ENCODE peak calls at places on chromosomes 1 and 21, in eight cellular contexts. R is astrocyte, V is colonic mucosa, G is OCI-LY7, K is lower lobe of right lung, D is left ventricle myocardium inferior, E is trophoblast cell, J is pancreas. W is an unnamed sample.

GRCh38 chr1:84301759-84302380 is 362 bp downstream of the SAMD13 start:
- DNase-seq in R (no peak), V (no peak), G (peak; percentile 35), K (no peak), D (no peak), E (no peak), J (no peak), W (no peak)

GRCh38 chr1:158149577-158150269 is 31.0 kb upstream of the CD1D start:
- DNase-seq in R (peak; percentile 87), V (peak; percentile 91), G (peak; percentile 48), K (peak; percentile 92), D (peak; percentile 95), E (peak; percentile 88), J (peak; percentile 92), W (peak; percentile 76)

GRCh38 chr1:110462964-110463363 is 12.0 kb downstream of the PROK1 start:
- DNase-seq in R (no peak), V (no peak), G (no peak), K (no peak), D (no peak), E (no peak), J (no peak), W (no peak)

GRCh38 chr1:3062616-3063378 is 6.2 kb upstream of the PRDM16 start:
- DNase-seq in R (no peak), V (no peak), G (no peak), K (peak; percentile 39), D (no peak), E (no peak), J (no peak), W (no peak)

GRCh38 chr21:14862794-14863720 is 201.7 kb downstream of the NRIP1 start:
- DNase-seq in R (no peak), V (no peak), G (peak; percentile 18), K (no peak), D (no peak), E (peak; percentile 45), J (no peak), W (no peak)

GRCh38 chr21:42191978-42192595 is 26.9 kb upstream of the ABCG1 start:
- DNase-seq in R (no peak), V (peak; percentile 18), G (no peak), K (no peak), D (no peak), E (no peak), J (no peak), W (no peak)

GRCh38 chr1:214331827-214332423 is 51.0 kb downstream of the SMYD2 start:
- DNase-seq in R (no peak), V (peak; percentile 53), G (peak; percentile 53), K (no peak), D (no peak), E (peak; percentile 70), J (no peak), W (no peak)

GRCh38 chr21:38488640-38489282 is 9.5 kb downstream of the ERG start:
- DNase-seq in R (no peak), V (no peak), G (no peak), K (no peak), D (no peak), E (no peak), J (no peak), W (no peak)

GRCh38 chr1:11535761-11536572 is 57.0 kb downstream of the DISP3 start:
- DNase-seq in R (no peak), V (no peak), G (no peak), K (no peak), D (no peak), E (peak; percentile 17), J (no peak), W (no peak)

DNA sequence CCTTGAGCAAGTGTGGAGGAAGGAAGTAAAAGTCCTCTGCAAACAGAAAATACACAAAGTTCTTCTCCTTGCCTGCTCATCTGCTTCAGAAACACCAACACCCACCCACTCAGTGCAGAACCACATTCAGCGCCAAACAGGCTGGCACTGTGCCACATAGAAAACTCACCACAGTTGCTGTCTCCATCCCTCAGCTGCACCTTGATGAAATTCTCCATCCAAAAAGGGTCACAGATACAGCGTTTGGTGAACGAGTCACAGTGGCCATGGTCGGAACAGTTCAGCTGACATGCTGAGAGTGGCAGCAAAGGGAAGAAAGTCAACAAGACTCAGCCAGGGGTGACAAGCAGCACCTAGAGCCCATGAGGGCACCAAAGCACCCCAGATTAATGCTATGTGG is 114.5 kb downstream of the KIAA0319L start:
- DNase-seq in R (no peak), V (no peak), G (no peak), K (no peak), D (no peak), E (no peak), J (no peak), W (no peak)
- H3K27ac ChIP-seq in R (no peak overlapping the region), V (no peak overlapping the region), G (no peak overlapping the region), K (peak overlapping the region; percentile 15), D (no peak overlapping the region), E (no peak overlapping the region), J (no peak overlapping the region), W (no peak overlapping the region)

GRCh38 chr1:46613661-46614603 is 2.7 kb downstream of the MOB3C start:
- DNase-seq in R (peak; percentile 56), V (peak; percentile 75), G (peak; percentile 24), K (peak; percentile 93), D (peak; percentile 96), E (no peak), J (peak; percentile 86), W (peak; percentile 25)
- H3K27ac ChIP-seq in R (no peak overlapping the region), V (no peak overlapping the region), G (no peak overlapping the region), K (peak overlapping the region; percentile 58), D (peak overlapping the region; percentile 99), E (no peak overlapping the region), J (peak overlapping the region; percentile 57), W (no peak overlapping the region)

DNA sequence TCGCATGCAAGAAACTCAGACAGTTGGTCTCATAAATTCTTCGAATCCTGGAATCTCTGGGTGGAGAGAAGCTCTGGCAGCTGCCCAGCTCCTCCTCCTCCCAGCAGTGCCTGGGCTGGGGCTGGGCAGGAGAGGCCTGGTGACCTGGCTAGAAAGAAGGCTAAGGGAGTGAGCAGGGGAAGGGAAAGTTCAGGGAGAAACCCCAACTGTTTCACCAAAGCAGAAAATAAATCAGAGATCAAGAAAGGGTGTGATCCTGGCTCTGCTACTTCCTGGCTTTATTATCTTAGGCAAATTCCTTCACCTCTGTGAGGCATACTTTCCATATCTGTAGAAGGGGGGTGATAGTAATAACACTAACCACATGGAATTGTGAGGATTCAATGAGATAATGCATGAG is 8.8 kb upstream of the COL16A1 start:
- DNase-seq in R (peak; percentile 96), V (peak; percentile 73), G (no peak), K (no peak), D (peak; percentile 50), E (peak; percentile 65), J (no peak), W (no peak)
- H3K27ac ChIP-seq in R (peak overlapping the region; percentile 86), V (peak overlapping the region; percentile 10), G (no peak overlapping the region), K (peak overlapping the region; percentile 31), D (peak overlapping the region; percentile 99), E (peak overlapping the region; percentile 6), J (no peak overlapping the region), W (no peak overlapping the region)

DNA sequence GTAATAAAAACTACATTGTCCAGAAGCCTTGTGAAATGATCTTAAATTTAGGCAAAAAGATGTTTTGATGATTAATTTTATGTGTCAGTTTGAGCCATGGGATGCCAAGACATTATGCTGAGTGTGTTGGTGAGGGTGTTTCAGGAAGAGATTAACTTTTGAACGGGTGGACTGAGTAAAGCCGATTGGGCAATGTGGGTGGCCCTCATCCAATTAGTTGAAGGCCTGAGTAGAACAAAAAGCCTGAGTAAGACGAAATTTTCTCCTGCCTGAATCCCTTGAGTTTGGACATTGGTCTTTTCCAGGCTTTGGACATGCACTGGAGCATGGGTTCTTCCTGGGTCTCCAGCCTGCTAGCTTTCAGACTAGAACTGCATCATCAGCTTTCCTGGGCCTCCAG is 63.7 kb downstream of the NIBAN1 start:
- DNase-seq in R (no peak), V (peak; percentile 43), G (no peak), K (no peak), D (peak; percentile 61), E (peak; percentile 4), J (peak; percentile 51), W (no peak)
- H3K27ac ChIP-seq in R (no peak overlapping the region), V (no peak overlapping the region), G (no peak overlapping the region), K (no peak overlapping the region), D (peak overlapping the region; percentile 67), E (no peak overlapping the region), J (no peak overlapping the region), W (no peak overlapping the region)

GRCh38 chr1:178488393-178488792 is 8.4 kb downstream of the CLEC20A start:
- DNase-seq in R (no peak), V (no peak), G (no peak), K (no peak), D (no peak), E (no peak), J (no peak), W (no peak)
- H3K27ac ChIP-seq in R (no peak overlapping the region), V (no peak overlapping the region), G (no peak overlapping the region), K (no peak overlapping the region), D (no peak overlapping the region), E (no peak overlapping the region), J (no peak overlapping the region), W (no peak overlapping the region)

DNA sequence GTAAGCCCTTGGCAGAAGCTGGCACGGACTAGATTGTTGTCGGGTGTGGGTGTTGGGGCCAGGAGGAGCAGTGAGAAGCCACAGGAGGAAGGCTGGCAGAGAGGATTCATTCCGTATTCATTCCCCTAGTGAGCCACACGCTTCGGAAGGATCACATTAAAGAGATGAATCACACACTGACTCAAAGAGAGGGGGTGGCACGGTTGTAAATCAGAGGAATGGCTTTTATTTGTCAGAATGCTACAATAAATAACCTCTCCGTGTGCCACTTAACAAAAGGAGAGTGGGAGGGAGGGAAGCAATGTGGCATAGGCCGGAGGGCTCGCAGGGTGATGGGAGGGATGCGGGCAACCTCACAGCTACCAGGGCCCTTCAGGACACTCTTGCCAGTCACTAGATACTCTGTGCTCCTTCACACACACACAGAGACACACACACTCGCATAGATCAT is 135.5 kb downstream of the HIVEP3 start:
- DNase-seq in R (peak; percentile 86), V (no peak), G (no peak), K (no peak), D (no peak), E (no peak), J (no peak), W (no peak)
- H3K27ac ChIP-seq in R (peak overlapping the region; percentile 80), V (no peak overlapping the region), G (no peak overlapping the region), K (no peak overlapping the region), D (no peak overlapping the region), E (no peak overlapping the region), J (no peak overlapping the region), W (no peak overlapping the region)